ENCODE peak calls at places on chromosomes 13 and 19, in four cellular contexts. T, K, A and D are unnamed samples. For H3K27me3, the result is how much of the 10 kb centered on the place peaks cover.

GRCh38 chr13:112442483-112443090 is 66.4 kb downstream of the SPACA7 start:
- DNase-seq in T (no peak), K (no peak), A (no peak), D (no peak)

GRCh38 chr13:72774019-72774418 is 7.7 kb downstream of the DIS3 start:
- DNase-seq in T (no peak), K (no peak), A (no peak), D (no peak)

GRCh38 chr19:58325623-58326022 is 1.2 kb upstream of the ZSCAN22 start:
- DNase-seq in T (no peak), K (no peak), A (no peak), D (no peak)

GRCh38 chr19:34961775-34962174 is 2.3 kb downstream of the ZNF792 start:
- DNase-seq in T (no peak), K (no peak), A (no peak), D (no peak)

GRCh38 chr19:16015805-16016173 is 60.5 kb upstream of the TPM4 start:
- DNase-seq in T (no peak), K (no peak), A (no peak), D (no peak)

GRCh38 chr13:95267662-95268369 is 33.4 kb downstream of the ABCC4 start:
- DNase-seq in T (peak), K (no peak), A (no peak), D (no peak)

GRCh38 chr13:49563513-49563912 is 21.8 kb downstream of the RCBTB1 start:
- DNase-seq in T (no peak), K (no peak), A (no peak), D (no peak)

GRCh38 chr19:16548956-16549355 is 6.7 kb upstream of the CHERP start:
- DNase-seq in T (no peak), K (no peak), A (no peak), D (no peak)

GRCh38 chr13:75404721-75405120 is 77.2 kb downstream of the TBC1D4 start:
- DNase-seq in T (no peak), K (no peak), A (no peak), D (no peak)

GRCh38 chr13:93775507-93776108 is 549.0 kb downstream of the GPC6 start:
- DNase-seq in T (no peak), K (no peak), A (no peak), D (no peak)

GRCh38 chr19:16799740-16800139 is 29.5 kb upstream of the SIN3B start:
- DNase-seq in T (no peak), K (no peak), A (no peak), D (no peak)

GRCh38 chr19:48290341-48290922 is 20.6 kb downstream of the ZNF114 start:
- DNase-seq in T (no peak), K (no peak), A (no peak), D (no peak)

GRCh38 chr19:48292798-48293197 is 22.9 kb downstream of the ZNF114 start:
- DNase-seq in T (no peak), K (no peak), A (no peak), D (no peak)

GRCh38 chr19:48295458-48295857 is 25.6 kb downstream of the ZNF114 start:
- DNase-seq in T (no peak), K (no peak), A (no peak), D (no peak)

GRCh38 chr19:48287748-48288147 is 17.9 kb downstream of the ZNF114 start:
- DNase-seq in T (no peak), K (no peak), A (no peak), D (no peak)

DNA sequence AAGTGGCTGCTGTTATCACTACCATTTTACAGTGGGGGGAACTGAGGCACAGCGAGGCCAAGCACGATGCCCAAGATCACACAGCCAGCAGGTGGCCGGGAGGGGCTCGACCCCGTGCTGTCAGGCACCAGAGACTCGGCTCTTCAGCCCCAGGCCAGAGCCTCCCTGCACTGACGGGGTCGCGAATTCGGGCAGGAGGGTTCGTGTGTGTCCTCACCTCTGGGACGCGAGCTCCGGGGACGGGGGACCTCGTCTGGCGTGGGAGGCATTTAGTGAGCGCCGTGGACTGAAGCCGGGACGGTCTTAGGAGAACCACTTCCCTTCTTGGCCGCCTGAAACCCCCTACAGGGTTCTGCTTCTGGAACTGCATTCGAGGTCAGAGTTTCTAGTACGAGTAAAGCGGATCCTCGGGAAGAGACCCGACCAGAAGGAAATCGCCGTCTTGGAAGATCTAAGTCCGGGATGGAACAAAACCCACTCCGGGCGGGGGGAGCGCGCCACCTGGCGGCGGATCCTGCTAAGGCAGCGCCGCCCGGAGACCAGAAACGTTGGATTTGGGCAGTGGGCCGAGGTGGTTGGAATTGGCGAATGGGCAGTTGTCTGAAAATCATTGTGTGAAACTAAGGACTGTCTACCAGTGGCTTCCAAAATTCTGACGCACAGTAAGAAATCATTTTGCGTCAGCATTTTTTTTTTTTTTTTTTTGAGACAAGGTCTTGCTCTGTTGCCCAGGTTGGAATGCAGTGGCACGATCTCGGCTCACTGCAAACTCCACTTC is 21.2 kb downstream of the ZNF114 start:
- DNase-seq in T (peak), K (peak), A (no peak), D (peak)
- H3K4me3 ChIP-seq in T (peak), K (peak), A (peak), D (peak)

GRCh38 chr13:102325321-102325720 is 76.5 kb downstream of the FGF14 start:
- DNase-seq in T (no peak), K (no peak), A (no peak), D (no peak)

GRCh38 chr13:102323505-102323904 is 78.3 kb downstream of the FGF14 start:
- DNase-seq in T (no peak), K (no peak), A (no peak), D (no peak)

GRCh38 chr13:102328909-102329308 is 72.9 kb downstream of the FGF14 start:
- DNase-seq in T (no peak), K (no peak), A (no peak), D (no peak)

GRCh38 chr13:102327119-102327617 is 74.7 kb downstream of the FGF14 start:
- DNase-seq in T (no peak), K (no peak), A (no peak), D (no peak)

GRCh38 chr13:102326381-102327118 is 75.3 kb downstream of the FGF14 start:
- DNase-seq in T (no peak), K (no peak), A (no peak), D (no peak)
- TF ChIP-seq POLR2AphosphoS5 in T (no peak), K (no peak), A (no peak), D (no peak)

DNA sequence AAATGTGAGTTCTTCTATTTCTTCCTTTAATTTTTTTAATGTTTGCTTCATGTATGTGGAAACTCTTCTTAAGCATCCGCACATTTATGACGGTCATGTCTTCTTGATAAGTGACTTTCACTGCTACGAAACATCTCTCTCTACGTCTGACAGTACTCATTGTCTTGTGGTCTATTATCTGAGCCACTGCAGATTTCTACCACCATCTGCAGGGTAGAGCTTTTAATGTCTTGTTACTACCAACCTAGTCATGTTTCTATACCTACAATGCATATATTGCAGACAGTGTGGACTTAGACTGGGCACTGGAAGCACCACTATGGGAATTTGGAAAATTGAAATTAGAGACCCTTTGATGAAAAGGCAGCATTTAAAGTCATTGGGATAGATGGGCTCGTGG is 75.4 kb upstream of the ARHGEF7 start:
- DNase-seq in T (no peak), K (no peak), A (no peak), D (no peak)
- H3K27me3 ChIP-seq in T (under half), K (under half), A (under half), D (under half)

GRCh38 chr19:37079238-37079637 is 1.0 kb downstream of the ZNF420 start:
- DNase-seq in T (no peak), K (peak), A (no peak), D (no peak)
- H3K4me3 ChIP-seq in T (peak), K (peak), A (peak), D (peak)

DNA sequence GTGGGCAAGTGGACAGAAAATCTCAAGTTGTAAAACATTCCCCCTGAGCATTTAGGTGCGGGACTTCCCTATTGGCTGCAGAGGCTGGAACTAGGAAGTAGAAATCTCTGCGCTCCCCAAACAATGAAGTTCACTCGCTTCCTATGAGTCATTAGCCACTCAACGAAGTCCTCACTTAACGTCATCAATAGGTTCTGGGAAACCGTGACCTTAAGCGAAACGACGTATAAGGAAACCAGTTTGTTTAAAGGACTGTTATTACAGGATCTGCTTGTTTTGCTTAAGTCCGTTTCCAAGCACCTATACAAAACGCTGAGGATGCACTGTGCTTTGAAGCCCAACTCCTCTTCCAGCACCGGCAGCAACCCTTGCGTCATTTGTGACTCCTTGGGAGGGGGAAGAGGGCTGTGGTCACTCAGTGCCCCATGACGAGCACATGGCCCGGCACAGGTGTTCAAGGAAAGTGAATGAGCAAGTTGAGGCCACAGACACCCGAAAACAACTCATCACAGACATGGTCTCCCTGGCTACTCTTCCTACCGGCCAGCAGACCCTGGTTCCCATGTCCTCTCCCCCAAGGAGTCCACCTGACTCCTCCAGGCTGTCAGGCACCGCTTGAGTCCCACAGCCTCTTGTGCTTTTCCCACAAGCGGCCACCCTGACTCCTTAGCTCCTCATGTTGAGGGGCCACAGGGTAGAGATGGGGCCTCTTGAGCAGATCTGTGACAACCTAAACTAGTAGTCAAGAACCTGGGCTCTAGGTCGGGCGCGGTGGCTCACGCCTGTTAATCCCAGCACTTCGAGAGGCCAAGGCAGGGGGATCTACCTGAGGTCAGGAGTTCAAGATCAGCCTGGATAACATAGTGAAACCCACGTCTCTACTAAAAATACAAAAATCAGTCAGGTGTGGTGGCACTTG is 4.8 kb downstream of the RPS16 start:
- DNase-seq in T (no peak), K (peak), A (no peak), D (peak)
- TF ChIP-seq POLR2AphosphoS5 in T (no peak), K (peak), A (peak), D (no peak)

GRCh38 chr19:17965370-17966114 is 1.4 kb upstream of the KCNN1 start:
- DNase-seq in T (no peak), K (no peak), A (no peak), D (no peak)
- H3K27me3 ChIP-seq in T (under half), K (under half), A (under half), D (under half)